ENCODE peak calls at places on chromosomes 4 and X, in six cellular contexts. N is hepatocyte, A is neural crest cell, V is transverse colon, U is lower leg skin, B is MCF 10A. L is an unnamed sample.

GRCh38 chr4:184282895-184283654 is 65.4 kb upstream of the ENPP6 start:
- DNase-seq in N (no peak), A (no peak), V (peak), U (no peak), B (no peak), L (no peak)

GRCh38 chr4:46946914-46947313 is 37.9 kb upstream of the COX7B2 start:
- DNase-seq in N (no peak), A (no peak), V (no peak), U (no peak), B (peak), L (no peak)

GRCh38 chrX:112863850-112864249 is 23.2 kb upstream of the AMOT start:
- DNase-seq in N (no peak), A (no peak), V (no peak), U (no peak), B (no peak), L (no peak)

GRCh38 chr4:102826890-102827673 is at the start of gene UBE2D3:
- DNase-seq in N (peak), A (peak), V (peak), U (peak), B (peak), L (peak)

GRCh38 chr4:2247128-2248043 is 5.5 kb upstream of the HAUS3 start:
- DNase-seq in N (peak), A (no peak), V (no peak), U (peak), B (no peak), L (no peak)

GRCh38 chrX:129731228-129731627 is 7.6 kb upstream of the XPNPEP2 start:
- DNase-seq in N (no peak), A (no peak), V (no peak), U (peak), B (no peak), L (no peak)

GRCh38 chrX:41468647-41469323 is 21.6 kb downstream of the NYX start:
- DNase-seq in N (no peak), A (no peak), V (no peak), U (peak), B (peak), L (no peak)

GRCh38 chr4:6372649-6373525 is 99.5 kb downstream of the PPP2R2C start:
- DNase-seq in N (peak), A (no peak), V (no peak), U (no peak), B (peak), L (no peak)

GRCh38 chr4:21134994-21135393 is 434.7 kb downstream of the PACRGL start:
- DNase-seq in N (peak), A (no peak), V (no peak), U (no peak), B (peak), L (no peak)

GRCh38 chrX:22159071-22159470 is 113.6 kb upstream of the CBLL2 start:
- DNase-seq in N (no peak), A (no peak), V (no peak), U (no peak), B (peak), L (no peak)

GRCh38 chr4:133320576-133321170 is 171.6 kb downstream of the PCDH10 start:
- DNase-seq in N (peak), A (peak), V (no peak), U (no peak), B (peak), L (no peak)

GRCh38 chr4:31613946-31614623 is 893.9 kb downstream of the PCDH7 start:
- DNase-seq in N (no peak), A (no peak), V (no peak), U (no peak), B (no peak), L (no peak)

GRCh38 chr4:3829954-3830773 is 64.0 kb downstream of the ADRA2C start:
- DNase-seq in N (no peak), A (no peak), V (no peak), U (no peak), B (no peak), L (no peak)

GRCh38 chrX:103549920-103550319 is 30.6 kb upstream of the RAB40A start:
- DNase-seq in N (no peak), A (no peak), V (no peak), U (no peak), B (no peak), L (no peak)

GRCh38 chr4:8205749-8206611 is 6.9 kb downstream of the SH3TC1 start:
- DNase-seq in N (no peak), A (no peak), V (no peak), U (no peak), B (peak), L (no peak)

GRCh38 chr4:139919513-139919912 is 234.5 kb downstream of the MAML3 start:
- DNase-seq in N (no peak), A (no peak), V (no peak), U (no peak), B (no peak), L (no peak)

GRCh38 chr4:43864616-43865146 is 583.9 kb downstream of the KCTD8 start:
- DNase-seq in N (no peak), A (no peak), V (no peak), U (no peak), B (no peak), L (no peak)

GRCh38 chr4:156295676-156296075 is 342.0 kb upstream of the CTSO start:
- DNase-seq in N (no peak), A (no peak), V (no peak), U (no peak), B (peak), L (no peak)

GRCh38 chr4:41174444-41174843 is 39.9 kb downstream of the APBB2 start:
- DNase-seq in N (no peak), A (no peak), V (no peak), U (no peak), B (peak), L (no peak)

GRCh38 chrX:44974462-44974861 is 101.5 kb downstream of the KDM6A start:
- DNase-seq in N (no peak), A (no peak), V (no peak), U (no peak), B (peak), L (no peak)

GRCh38 chr4:128353791-128354190 is 66.2 kb upstream of the PGRMC2 start:
- DNase-seq in N (no peak), A (no peak), V (no peak), U (no peak), B (peak), L (no peak)

GRCh38 chrX:81174286-81174685 is 27.4 kb downstream of the HMGN5 start:
- DNase-seq in N (peak), A (no peak), V (no peak), U (no peak), B (peak), L (no peak)

DNA sequence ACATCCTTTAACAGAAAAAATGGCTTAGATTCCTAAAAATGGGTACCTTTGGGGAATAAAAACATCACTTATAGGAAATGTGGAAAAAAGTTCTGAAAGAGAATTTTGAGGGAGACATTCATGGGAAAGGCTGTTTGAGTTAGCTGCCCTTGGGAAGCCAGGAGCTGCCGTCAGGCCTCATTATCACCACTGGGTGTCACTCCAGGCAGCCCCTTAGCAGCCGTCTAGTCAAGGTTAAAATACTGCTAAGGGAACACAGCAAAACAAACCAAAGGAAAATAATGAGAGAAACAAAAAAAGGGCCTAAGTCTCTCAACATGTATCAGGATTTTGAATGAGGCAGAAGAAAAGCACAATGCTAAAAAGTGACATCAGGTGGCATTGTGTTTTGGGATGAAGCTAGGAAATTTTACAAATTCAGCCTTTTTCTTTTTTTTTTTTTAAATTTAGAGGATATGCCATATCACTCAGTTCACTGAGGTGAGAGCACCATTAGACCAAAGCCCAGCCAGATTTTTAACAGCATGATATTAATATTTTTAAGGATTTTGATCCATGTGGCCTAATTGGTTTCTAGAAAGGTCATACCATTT is 235.3 kb downstream of the GPAT3 start:
- DNase-seq in N (peak), A (peak), V (peak), U (no peak), B (peak), L (peak)
- TF ChIP-seq CTCF in N (peak), A (peak), V (no peak), U (no peak), B (peak), L (peak)

GRCh38 chr4:25330335-25330734 is 17.8 kb downstream of the ZCCHC4 start:
- DNase-seq in N (no peak), A (no peak), V (no peak), U (no peak), B (no peak), L (no peak)
- TF ChIP-seq CTCF in N (no peak), A (no peak), V (no peak), U (no peak), B (no peak), L (no peak)

GRCh38 chr4:83993774-83994173 is 457.9 kb downstream of the GPAT3 start:
- DNase-seq in N (no peak), A (peak), V (no peak), U (no peak), B (no peak), L (no peak)
- TF ChIP-seq CTCF in N (peak), A (no peak), V (no peak), U (no peak), B (no peak), L (peak)

GRCh38 chr4:150342945-150343344 is 239.0 kb upstream of the MAB21L2 start:
- DNase-seq in N (no peak), A (no peak), V (no peak), U (no peak), B (peak), L (no peak)
- TF ChIP-seq CTCF in N (no peak), A (no peak), V (no peak), U (no peak), B (no peak), L (no peak)

DNA sequence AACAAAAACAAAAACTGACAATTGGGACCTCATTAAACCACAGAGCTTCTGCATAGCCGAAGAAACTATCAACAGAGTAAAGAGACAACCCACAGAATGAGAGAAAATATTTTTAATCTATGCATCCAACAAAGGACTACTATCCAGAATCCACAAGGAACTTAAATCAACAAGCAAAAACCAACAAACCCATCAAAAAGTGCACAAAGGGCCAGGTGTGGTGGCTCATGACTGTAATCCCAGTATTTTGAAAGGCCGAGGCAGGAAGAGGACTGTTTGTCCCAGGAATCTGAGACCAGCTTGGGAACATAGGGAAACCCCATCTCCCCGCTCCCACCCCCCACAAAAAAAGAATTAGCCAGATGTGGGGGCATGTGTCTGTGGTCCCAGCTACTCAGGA is 10.7 kb downstream of the C4orf51 start:
- DNase-seq in N (no peak), A (no peak), V (no peak), U (no peak), B (no peak), L (no peak)
- TF ChIP-seq CTCF in N (no peak), A (no peak), V (no peak), U (no peak), B (no peak), L (no peak)

GRCh38 chr4:161256716-161257115 is 907.1 kb downstream of the FSTL5 start:
- DNase-seq in N (peak), A (no peak), V (no peak), U (no peak), B (peak), L (no peak)
- TF ChIP-seq CTCF in N (peak), A (peak), V (no peak), U (no peak), B (peak), L (no peak)

DNA sequence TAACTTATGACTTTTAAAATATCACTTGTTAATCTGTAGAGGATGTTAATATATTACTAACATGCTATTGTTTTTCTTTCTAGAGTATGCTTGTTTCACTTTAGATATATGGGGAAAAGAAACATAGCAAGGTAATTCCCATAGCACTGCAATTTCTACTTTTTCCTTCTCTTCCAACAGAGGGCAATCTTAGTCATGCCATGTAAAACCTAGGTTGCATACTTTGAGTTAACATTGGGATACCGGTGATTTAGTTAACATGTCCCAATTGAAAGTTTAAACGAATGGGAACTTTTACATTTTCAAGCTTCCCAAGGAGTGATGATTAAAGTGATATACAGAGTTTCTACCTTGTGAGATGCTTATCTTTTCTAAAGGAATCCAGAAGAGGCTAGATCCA is 89.4 kb upstream of the IL13RA1 start:
- DNase-seq in N (no peak), A (no peak), V (no peak), U (no peak), B (peak), L (no peak)
- TF ChIP-seq CTCF in N (peak), A (peak), V (peak), U (no peak), B (no peak), L (peak)

GRCh38 chr4:155066871-155067270 is 141.6 kb upstream of the NPY2R start:
- DNase-seq in N (no peak), A (no peak), V (no peak), U (no peak), B (no peak), L (no peak)

GRCh38 chr4:155072417-155072816 is 136.0 kb upstream of the NPY2R start:
- DNase-seq in N (no peak), A (no peak), V (no peak), U (no peak), B (no peak), L (no peak)

GRCh38 chr4:155077860-155078259 is 130.6 kb upstream of the NPY2R start:
- DNase-seq in N (no peak), A (no peak), V (no peak), U (no peak), B (peak), L (no peak)

GRCh38 chr4:155073852-155074251 is 134.6 kb upstream of the NPY2R start:
- DNase-seq in N (no peak), A (no peak), V (no peak), U (no peak), B (no peak), L (no peak)

GRCh38 chr4:155071962-155072361 is 136.5 kb upstream of the NPY2R start:
- DNase-seq in N (no peak), A (no peak), V (no peak), U (no peak), B (no peak), L (no peak)
- TF ChIP-seq CTCF in N (no peak), A (no peak), V (no peak), U (no peak), B (no peak), L (no peak)